ENCODE peak calls at places on chromosomes 12 and 14, in nine cellular contexts. R, K, H, T, N, M, D, Y and A are unnamed samples.
A peak's percentile ranks its signal among the peaks of the same experiment; 100 is the strongest.

GRCh38 chr12:3077572-3078081 is 448 bp downstream of the TSPAN9 start:
- DNase-seq in M (no peak), Y (peak; percentile 71), N (peak; percentile 46), K (no peak), H (peak; percentile 21), R (peak; percentile 42), D (peak; percentile 46), T (peak; percentile 14), A (peak; percentile 5)

GRCh38 chr14:33686218-33686617 is 264.7 kb downstream of the EGLN3 start:
- DNase-seq in D (no peak), H (no peak), Y (no peak), M (no peak), R (no peak), K (peak; percentile 41), T (no peak), N (no peak), A (no peak)

GRCh38 chr12:104632724-104633181 is 176.0 kb downstream of the CHST11 start:
- DNase-seq in D (no peak), R (no peak), M (no peak), H (no peak), N (no peak), Y (no peak), K (no peak), T (no peak), A (no peak)

GRCh38 chr12:51905507-51906438 is 1.5 kb upstream of the ACVRL1 start:
- DNase-seq in M (no peak), R (no peak), D (peak; percentile 72), Y (no peak), H (peak; percentile 68), K (peak; percentile 90), T (no peak), N (no peak), A (no peak)

GRCh38 chr14:68890173-68890931 is 88.8 kb downstream of the ACTN1 start:
- DNase-seq in D (no peak), M (no peak), K (no peak), H (no peak), Y (no peak), R (no peak), T (no peak), N (no peak), A (no peak)

GRCh38 chr14:65438266-65438933 is 25.9 kb downstream of the FUT8 start:
- DNase-seq in R (no peak), M (no peak), K (no peak), Y (no peak), D (no peak), H (no peak), N (no peak), T (no peak), A (no peak)

GRCh38 chr12:65526311-65526710 is 247.8 kb downstream of the MSRB3 start:
- DNase-seq in K (no peak), Y (no peak), H (no peak), T (no peak), R (no peak), D (no peak), N (no peak), M (no peak), A (no peak)

GRCh38 chr12:84986586-84986985 is 49.5 kb downstream of the TSPAN19 start:
- DNase-seq in D (no peak), M (no peak), T (no peak), N (no peak), Y (no peak), R (no peak), H (no peak), K (no peak), A (no peak)

GRCh38 chr12:14454098-14454907 is 88.8 kb downstream of the ATF7IP start:
- DNase-seq in R (peak; percentile 92), T (no peak), M (peak; percentile 2), N (no peak), D (no peak), H (peak; percentile 18), Y (no peak), K (peak; percentile 33), A (no peak)

GRCh38 chr12:7374423-7375144 is 69.4 kb downstream of the CD163L1 start:
- DNase-seq in Y (no peak), R (peak; percentile 91), K (peak; percentile 51), H (peak; percentile 66), T (no peak), D (peak; percentile 20), N (peak; percentile 72), M (no peak), A (no peak)

GRCh38 chr14:66365388-66365787 is 120.8 kb upstream of the CCDC196 start:
- DNase-seq in D (no peak), H (no peak), Y (no peak), N (no peak), R (no peak), T (no peak), M (no peak), K (no peak), A (no peak)

GRCh38 chr14:69131176-69131575 is 21.7 kb downstream of the DCAF5 start:
- DNase-seq in N (no peak), M (no peak), R (no peak), D (no peak), K (no peak), H (no peak), Y (no peak), T (no peak), A (no peak)

GRCh38 chr12:120598674-120599463 is 17.7 kb upstream of the POP5 start:
- DNase-seq in N (no peak), K (no peak), M (no peak), H (peak; percentile 42), R (no peak), D (no peak), T (no peak), Y (no peak), A (no peak)

GRCh38 chr12:1744932-1745331 is 54.1 kb downstream of the ADIPOR2 start:
- DNase-seq in D (no peak), T (no peak), R (peak; percentile 75), N (no peak), Y (no peak), H (no peak), K (no peak), M (no peak), A (no peak)

GRCh38 chr12:3199551-3200031 is 122.4 kb downstream of the TSPAN9 start:
- DNase-seq in T (no peak), R (peak; percentile 70), M (no peak), K (no peak), H (no peak), N (no peak), Y (peak; percentile 66), D (no peak), A (no peak)

GRCh38 chr12:111867531-111867930 is 25.5 kb downstream of the MAPKAPK5 start:
- DNase-seq in D (no peak), T (no peak), Y (no peak), H (no peak), N (no peak), K (no peak), M (no peak), R (peak; percentile 14), A (no peak)

GRCh38 chr14:104389326-104390220 is 190.0 kb upstream of the C14orf180 start:
- DNase-seq in Y (peak; percentile 4), T (peak; percentile 22), K (no peak), R (no peak), M (no peak), H (no peak), D (no peak), N (no peak), A (no peak)

GRCh38 chr14:26128931-26129674 is 468.7 kb downstream of the NOVA1 start:
- DNase-seq in M (no peak), N (no peak), Y (no peak), R (no peak), T (no peak), D (no peak), H (no peak), K (peak; percentile 87), A (no peak)

GRCh38 chr14:99758915-99759545 is 34.2 kb upstream of the EML1 start:
- DNase-seq in M (no peak), T (no peak), D (no peak), N (peak; percentile 6), R (no peak), H (no peak), K (no peak), Y (no peak), A (no peak)
- H3K4me3 ChIP-seq in M (no peak overlapping the region), T (no peak overlapping the region), D (no peak overlapping the region), N (no peak overlapping the region), R (no peak overlapping the region), H (no peak overlapping the region), K (no peak overlapping the region), Y (no peak overlapping the region), A (no peak overlapping the region)

GRCh38 chr12:46659032-46659703 is 166.6 kb downstream of the SLC38A4 start:
- DNase-seq in H (no peak), R (no peak), T (no peak), N (no peak), Y (no peak), D (no peak), K (peak; percentile 22), M (no peak), A (no peak)

GRCh38 chr12:46660719-46661118 is 165.1 kb downstream of the SLC38A4 start:
- DNase-seq in N (no peak), Y (no peak), K (no peak), M (no peak), T (no peak), H (no peak), R (no peak), D (no peak), A (no peak)

GRCh38 chr12:46661161-46661845 is 164.5 kb downstream of the SLC38A4 start:
- DNase-seq in D (no peak), R (peak; percentile 80), H (peak; percentile 64), T (no peak), K (peak; percentile 94), Y (no peak), M (no peak), N (no peak), A (peak; percentile 31)

GRCh38 chr12:46660276-46660675 is 165.5 kb downstream of the SLC38A4 start:
- DNase-seq in H (no peak), K (peak; percentile 52), Y (no peak), M (no peak), N (no peak), D (no peak), T (no peak), R (no peak), A (no peak)

DNA sequence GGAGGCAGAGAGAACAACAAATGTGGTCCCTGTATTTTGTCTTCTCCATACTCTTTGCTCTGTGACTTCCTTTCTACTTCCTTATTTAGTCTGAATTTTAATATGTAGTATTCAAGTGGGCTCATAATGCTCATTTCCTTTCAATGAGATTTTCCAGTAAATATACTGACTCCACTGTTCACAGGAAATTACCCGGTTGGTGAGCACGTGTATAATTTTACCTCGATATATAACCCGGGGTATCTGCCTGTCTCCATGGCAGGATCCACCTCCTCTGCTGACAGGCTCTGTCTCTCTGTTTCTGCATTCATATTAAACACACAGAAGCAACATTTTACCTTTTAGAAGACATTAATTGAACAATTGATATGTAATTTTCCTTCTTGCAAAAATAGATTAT is 166.0 kb downstream of the SLC38A4 start:
- DNase-seq in T (no peak), K (peak; percentile 86), N (no peak), M (no peak), R (no peak), Y (no peak), H (no peak), D (no peak), A (no peak)
- H3K4me1 ChIP-seq in T (peaks cover 6% of the 10 kb centered on the region), K (peaks cover 51% of the 10 kb centered on the region), N (peaks cover 8% of the 10 kb centered on the region), M (no peaks in the 10 kb centered on the region), R (peaks cover 32% of the 10 kb centered on the region), Y (peaks cover 6% of the 10 kb centered on the region), H (peaks cover 9% of the 10 kb centered on the region), D (peaks cover 55% of the 10 kb centered on the region), A (peaks cover 21% of the 10 kb centered on the region)

GRCh38 chr14:74557691-74558090 is 54.3 kb downstream of the LTBP2 start:
- DNase-seq in Y (no peak), R (no peak), T (no peak), N (no peak), H (no peak), D (no peak), M (no peak), K (no peak), A (no peak)
- H3K36me3 ChIP-seq in Y (no peaks in the 10 kb centered on the region), R (no peaks in the 10 kb centered on the region), T (no peaks in the 10 kb centered on the region), N (no peaks in the 10 kb centered on the region), H (no peaks in the 10 kb centered on the region), D (no peaks in the 10 kb centered on the region), M (no peaks in the 10 kb centered on the region), K (peaks cover 13% of the 10 kb centered on the region), A (no peaks in the 10 kb centered on the region)

GRCh38 chr12:53453953-53454640 is 2.2 kb downstream of the PCBP2 start:
- DNase-seq in K (no peak), N (no peak), Y (no peak), D (no peak), H (no peak), M (no peak), R (no peak), T (no peak), A (no peak)
- H3K4me3 ChIP-seq in K (no peak overlapping the region), N (no peak overlapping the region), Y (no peak overlapping the region), D (no peak overlapping the region), H (no peak overlapping the region), M (no peak overlapping the region), R (peak overlapping the region; percentile 77), T (no peak overlapping the region), A (no peak overlapping the region)